ENCODE peak calls at places on chromosome 17, in six cellular contexts. One of them, this sample, is unnamed.

GRCh38 chr17:17826340-17826708 is 10.5 kb downstream of the SREBF1 start:
- DNase-seq in kidney epithelial cell: no peak
- DNase-seq in AG08395: no peak
- DNase-seq in head of caudate nucleus: no peak
- DNase-seq in endothelial cell: no peak
- DNase-seq in H54: no peak
- DNase-seq in this sample: no peak

GRCh38 chr17:48352630-48353029 is 77.4 kb downstream of the SKAP1 start:
- DNase-seq in kidney epithelial cell: no peak
- DNase-seq in H54: no peak
- DNase-seq in AG08395: peak; percentile 7
- DNase-seq in endothelial cell: no peak
- DNase-seq in head of caudate nucleus: no peak
- DNase-seq in this sample: no peak

GRCh38 chr17:41870627-41871026 is 5.4 kb upstream of the KLHL11 start:
- DNase-seq in kidney epithelial cell: no peak
- DNase-seq in head of caudate nucleus: no peak
- DNase-seq in AG08395: no peak
- DNase-seq in endothelial cell: no peak
- DNase-seq in H54: no peak
- DNase-seq in this sample: no peak

GRCh38 chr17:4948997-4949320 is 629 bp upstream of the PFN1 start:
- DNase-seq in AG08395: peak; percentile 95
- DNase-seq in kidney epithelial cell: no peak
- DNase-seq in H54: peak; percentile 89
- DNase-seq in endothelial cell: peak; percentile 83
- DNase-seq in head of caudate nucleus: peak; percentile 71
- DNase-seq in this sample: no peak

GRCh38 chr17:61540870-61541269 is 50.1 kb downstream of the NACA2 start:
- DNase-seq in head of caudate nucleus: no peak
- DNase-seq in endothelial cell: no peak
- DNase-seq in AG08395: no peak
- DNase-seq in H54: no peak
- DNase-seq in kidney epithelial cell: no peak
- DNase-seq in this sample: no peak

GRCh38 chr17:48037924-48038323 is 327 bp upstream of the COPZ2 start:
- DNase-seq in endothelial cell: no peak
- DNase-seq in head of caudate nucleus: no peak
- DNase-seq in kidney epithelial cell: no peak
- DNase-seq in H54: no peak
- DNase-seq in AG08395: no peak
- DNase-seq in this sample: no peak

GRCh38 chr17:7283471-7284216 is 2.1 kb downstream of the SLC2A4 start:
- DNase-seq in H54: no peak
- DNase-seq in head of caudate nucleus: no peak
- DNase-seq in kidney epithelial cell: no peak
- DNase-seq in AG08395: no peak
- DNase-seq in endothelial cell: no peak
- DNase-seq in this sample: no peak

GRCh38 chr17:67636841-67637240 is 80.9 kb upstream of the NOL11 start:
- DNase-seq in head of caudate nucleus: no peak
- DNase-seq in AG08395: peak; percentile 26
- DNase-seq in endothelial cell: no peak
- DNase-seq in H54: no peak
- DNase-seq in kidney epithelial cell: peak; percentile 58
- DNase-seq in this sample: no peak

GRCh38 chr17:80695979-80696378 is 151.3 kb downstream of the RPTOR start:
- DNase-seq in endothelial cell: no peak
- DNase-seq in H54: no peak
- DNase-seq in head of caudate nucleus: no peak
- DNase-seq in AG08395: peak; percentile 24
- DNase-seq in kidney epithelial cell: no peak
- DNase-seq in this sample: no peak

GRCh38 chr17:47966079-47966519 is 4.8 kb upstream of the CDK5RAP3 start:
- DNase-seq in H54: no peak
- DNase-seq in AG08395: no peak
- DNase-seq in endothelial cell: no peak
- DNase-seq in head of caudate nucleus: no peak
- DNase-seq in kidney epithelial cell: no peak
- DNase-seq in this sample: no peak

GRCh38 chr17:21462259-21462658 is 86.1 kb downstream of the KCNJ12 start:
- DNase-seq in kidney epithelial cell: no peak
- DNase-seq in AG08395: no peak
- DNase-seq in head of caudate nucleus: no peak
- DNase-seq in H54: no peak
- DNase-seq in endothelial cell: no peak
- DNase-seq in this sample: no peak

GRCh38 chr17:75517277-75517865 is 1.0 kb downstream of the TSEN54 start:
- DNase-seq in H54: no peak
- DNase-seq in AG08395: no peak
- DNase-seq in head of caudate nucleus: no peak
- DNase-seq in kidney epithelial cell: no peak
- DNase-seq in endothelial cell: no peak
- DNase-seq in this sample: no peak

GRCh38 chr17:68972119-68972704 is 17.0 kb upstream of the ABCA8 start:
- DNase-seq in AG08395: peak; percentile 56
- DNase-seq in endothelial cell: peak; percentile 30
- DNase-seq in H54: peak; percentile 14
- DNase-seq in head of caudate nucleus: peak; percentile 30
- DNase-seq in kidney epithelial cell: no peak
- DNase-seq in this sample: peak; percentile 69

GRCh38 chr17:78462148-78462547 is 83.7 kb downstream of the PGS1 start:
- DNase-seq in H54: no peak
- DNase-seq in AG08395: no peak
- DNase-seq in endothelial cell: no peak
- DNase-seq in kidney epithelial cell: no peak
- DNase-seq in head of caudate nucleus: no peak
- DNase-seq in this sample: no peak

GRCh38 chr17:17635126-17635525 is 43.6 kb upstream of the PEMT start:
- DNase-seq in head of caudate nucleus: no peak
- DNase-seq in H54: no peak
- DNase-seq in AG08395: peak; percentile 10
- DNase-seq in kidney epithelial cell: no peak
- DNase-seq in endothelial cell: no peak
- DNase-seq in this sample: no peak

GRCh38 chr17:63420868-63421680 is 25.0 kb downstream of the CYB561 start:
- DNase-seq in head of caudate nucleus: no peak
- DNase-seq in kidney epithelial cell: no peak
- DNase-seq in endothelial cell: no peak
- DNase-seq in H54: no peak
- DNase-seq in AG08395: no peak
- DNase-seq in this sample: no peak

GRCh38 chr17:4469552-4469951 is 29.1 kb upstream of the SPNS2 start:
- DNase-seq in AG08395: no peak
- DNase-seq in endothelial cell: no peak
- DNase-seq in kidney epithelial cell: no peak
- DNase-seq in H54: no peak
- DNase-seq in head of caudate nucleus: no peak
- DNase-seq in this sample: no peak

GRCh38 chr17:70040336-70040735 is 34.7 kb upstream of the KCNJ16 start:
- DNase-seq in head of caudate nucleus: no peak
- DNase-seq in H54: no peak
- DNase-seq in AG08395: no peak
- DNase-seq in kidney epithelial cell: no peak
- DNase-seq in endothelial cell: no peak
- DNase-seq in this sample: no peak

GRCh38 chr17:67417507-67417906 is 40.4 kb downstream of the PITPNC1 start:
- DNase-seq in H54: no peak
- DNase-seq in AG08395: no peak
- DNase-seq in kidney epithelial cell: no peak
- DNase-seq in endothelial cell: no peak
- DNase-seq in head of caudate nucleus: no peak
- DNase-seq in this sample: no peak

GRCh38 chr17:46738544-46738943 is 79.9 kb downstream of the WNT3 start:
- DNase-seq in kidney epithelial cell: no peak
- DNase-seq in endothelial cell: no peak
- DNase-seq in AG08395: no peak
- DNase-seq in head of caudate nucleus: no peak
- DNase-seq in H54: no peak
- DNase-seq in this sample: no peak

GRCh38 chr17:12041316-12041715 is 20.6 kb downstream of the MAP2K4 start:
- DNase-seq in AG08395: peak; percentile 81
- DNase-seq in endothelial cell: no peak
- DNase-seq in H54: peak; percentile 23
- DNase-seq in head of caudate nucleus: no peak
- DNase-seq in kidney epithelial cell: peak; percentile 41
- DNase-seq in this sample: no peak

GRCh38 chr17:78376161-78376560 is 2.3 kb upstream of the PGS1 start:
- DNase-seq in H54: no peak
- DNase-seq in AG08395: no peak
- DNase-seq in kidney epithelial cell: no peak
- DNase-seq in endothelial cell: no peak
- DNase-seq in head of caudate nucleus: no peak
- DNase-seq in this sample: no peak

This sample was measured in putamen.